ENCODE peak calls at places on chromosomes 12 and 14, in eight cellular contexts. G is sigmoid colon; J is right cardiac atrium; E is AG04450; U is Peyer's patch; Y is hepatocyte; R is effector memory CD4-positive, alpha-beta T cell; V is fibroblast of lung. T is an unnamed sample.

GRCh38 chr14:51650721-51651387 is 856 bp upstream of the FRMD6 start:
- DNase-seq in G (peak; percentile 73), J (peak; percentile 36), E (no peak), U (no peak), Y (peak; percentile 34), R (no peak), V (no peak), T (peak; percentile 50)

GRCh38 chr12:107448198-107448597 is 237.4 kb upstream of the PWP1 start:
- DNase-seq in G (no peak), J (no peak), E (no peak), U (no peak), Y (no peak), R (no peak), V (no peak), T (no peak)

GRCh38 chr12:22318122-22318737 is 16.3 kb downstream of the ST8SIA1 start:
- DNase-seq in G (no peak), J (no peak), E (no peak), U (no peak), Y (peak; percentile 22), R (no peak), V (no peak), T (no peak)

GRCh38 chr14:23406244-23406643 is 1.8 kb downstream of the MYH6 start:
- DNase-seq in G (no peak), J (no peak), E (no peak), U (no peak), Y (no peak), R (no peak), V (no peak), T (no peak)

GRCh38 chr14:104276435-104276834 is 138.0 kb downstream of the KIF26A start:
- DNase-seq in G (no peak), J (no peak), E (no peak), U (no peak), Y (no peak), R (no peak), V (no peak), T (no peak)

GRCh38 chr12:44960856-44961255 is 84.7 kb upstream of the NELL2 start:
- DNase-seq in G (no peak), J (no peak), E (no peak), U (no peak), Y (no peak), R (no peak), V (no peak), T (no peak)

GRCh38 chr14:103031956-103032355 is 25.4 kb downstream of the CDC42BPB start:
- DNase-seq in G (no peak), J (no peak), E (no peak), U (no peak), Y (peak; percentile 50), R (no peak), V (no peak), T (no peak)

GRCh38 chr12:18171571-18171970 is 81.6 kb upstream of the RERGL start:
- DNase-seq in G (no peak), J (no peak), E (no peak), U (no peak), Y (no peak), R (no peak), V (peak; percentile 63), T (no peak)

GRCh38 chr12:98456583-98457573 is 58.5 kb upstream of the TMPO start:
- DNase-seq in G (no peak), J (peak; percentile 59), E (no peak), U (no peak), Y (peak; percentile 79), R (no peak), V (peak; percentile 17), T (peak; percentile 37)

GRCh38 chr14:39109893-39110715 is 4.0 kb upstream of the GEMIN2 start:
- DNase-seq in G (no peak), J (no peak), E (no peak), U (no peak), Y (no peak), R (no peak), V (no peak), T (no peak)

GRCh38 chr12:11171953-11172675 is 1.1 kb downstream of the SMIM10L1 start:
- DNase-seq in G (no peak), J (no peak), E (no peak), U (no peak), Y (peak; percentile 29), R (no peak), V (peak; percentile 43), T (no peak)

GRCh38 chr12:49974231-49974675 is 1.5 kb downstream of the AQP6 start:
- DNase-seq in G (peak; percentile 93), J (peak; percentile 84), E (peak; percentile 30), U (no peak), Y (peak; percentile 80), R (no peak), V (peak; percentile 78), T (peak; percentile 68)

GRCh38 chr12:49987620-49988303 is 15.0 kb downstream of the AQP6 start:
- DNase-seq in G (peak; percentile 69), J (no peak), E (no peak), U (no peak), Y (no peak), R (no peak), V (no peak), T (no peak)

GRCh38 chr12:59500335-59500734 is 95.5 kb upstream of the SLC16A7 start:
- DNase-seq in G (no peak), J (no peak), E (no peak), U (no peak), Y (no peak), R (no peak), V (no peak), T (no peak)

GRCh38 chr12:98743362-98743953 is 98.4 kb downstream of the APAF1 start:
- DNase-seq in G (no peak), J (no peak), E (no peak), U (no peak), Y (no peak), R (no peak), V (no peak), T (no peak)

GRCh38 chr12:42741771-42742510 is 152.4 kb upstream of the PRICKLE1 start:
- DNase-seq in G (no peak), J (no peak), E (peak; percentile 48), U (no peak), Y (no peak), R (no peak), V (peak; percentile 75), T (no peak)

GRCh38 chr12:78918221-78918620 is 53.6 kb downstream of the SYT1 start:
- DNase-seq in G (no peak), J (no peak), E (no peak), U (no peak), Y (no peak), R (no peak), V (no peak), T (no peak)

GRCh38 chr12:59268295-59268809 is 327.5 kb upstream of the SLC16A7 start:
- DNase-seq in G (no peak), J (no peak), E (no peak), U (no peak), Y (no peak), R (no peak), V (no peak), T (no peak)

GRCh38 chr14:35416108-35416750 is 11.7 kb upstream of the NFKBIA start:
- DNase-seq in G (no peak), J (no peak), E (no peak), U (no peak), Y (no peak), R (peak; percentile 73), V (no peak), T (no peak)

GRCh38 chr12:55865327-55865726 is 22.6 kb upstream of the MMP19 start:
- DNase-seq in G (no peak), J (no peak), E (no peak), U (no peak), Y (no peak), R (no peak), V (no peak), T (no peak)
- H3K27ac ChIP-seq in G (no peak overlapping the region), J (no peak overlapping the region), E (no peak overlapping the region), U (no peak overlapping the region), Y (no peak overlapping the region), R (no peak overlapping the region), V (no peak overlapping the region), T (no peak overlapping the region)

DNA sequence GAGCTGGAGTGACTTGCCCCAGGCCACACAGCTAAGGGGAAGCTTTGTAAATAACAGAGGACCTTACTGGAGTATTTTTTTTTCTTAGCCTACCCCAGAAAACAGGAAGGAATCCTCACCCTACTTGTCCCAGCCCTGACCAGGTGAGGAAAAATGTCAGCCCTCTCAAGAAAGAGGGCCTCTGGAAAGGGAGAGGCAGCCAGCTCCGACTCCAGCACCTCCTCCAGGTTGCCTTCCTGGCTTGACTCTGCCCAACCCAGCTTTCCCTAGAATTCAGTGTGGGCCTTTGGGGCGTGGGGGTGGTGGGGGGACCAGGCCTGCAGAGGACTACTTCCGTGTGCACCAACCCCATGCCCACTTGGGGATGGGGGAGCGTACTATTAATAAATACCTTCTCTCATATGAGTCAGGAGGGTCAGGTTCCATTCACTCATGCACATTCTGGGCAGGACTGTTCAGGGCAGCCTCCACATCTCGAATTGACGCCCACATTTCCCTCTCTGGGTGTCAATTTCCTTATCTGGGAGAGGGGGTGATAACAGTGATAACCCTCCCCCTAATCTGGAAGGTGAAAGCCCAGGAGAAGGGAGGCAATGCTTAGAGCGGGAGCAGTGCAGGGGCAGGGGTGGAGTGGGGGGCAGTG is 5.2 kb downstream of the RHOF start:
- DNase-seq in G (no peak), J (no peak), E (no peak), U (no peak), Y (no peak), R (no peak), V (no peak), T (no peak)
- H3K27ac ChIP-seq in G (no peak overlapping the region), J (no peak overlapping the region), E (no peak overlapping the region), U (peak overlapping the region; percentile 97), Y (no peak overlapping the region), R (peak overlapping the region; percentile 99), V (no peak overlapping the region), T (no peak overlapping the region)

GRCh38 chr12:6279631-6280030 is 30.9 kb upstream of the PLEKHG6 start:
- DNase-seq in G (peak; percentile 63), J (no peak), E (no peak), U (no peak), Y (no peak), R (no peak), V (no peak), T (no peak)
- H3K27ac ChIP-seq in G (peak overlapping the region; percentile 93), J (no peak overlapping the region), E (peak overlapping the region; percentile 92), U (peak overlapping the region; percentile 9), Y (peak overlapping the region; percentile 50), R (no peak overlapping the region), V (peak overlapping the region; percentile 63), T (peak overlapping the region; percentile 36)

GRCh38 chr12:116373610-116374606 is 96.4 kb upstream of the MED13L start:
- DNase-seq in G (no peak), J (no peak), E (no peak), U (no peak), Y (no peak), R (no peak), V (no peak), T (no peak)
- H3K27ac ChIP-seq in G (no peak overlapping the region), J (no peak overlapping the region), E (no peak overlapping the region), U (no peak overlapping the region), Y (no peak overlapping the region), R (no peak overlapping the region), V (no peak overlapping the region), T (no peak overlapping the region)

DNA sequence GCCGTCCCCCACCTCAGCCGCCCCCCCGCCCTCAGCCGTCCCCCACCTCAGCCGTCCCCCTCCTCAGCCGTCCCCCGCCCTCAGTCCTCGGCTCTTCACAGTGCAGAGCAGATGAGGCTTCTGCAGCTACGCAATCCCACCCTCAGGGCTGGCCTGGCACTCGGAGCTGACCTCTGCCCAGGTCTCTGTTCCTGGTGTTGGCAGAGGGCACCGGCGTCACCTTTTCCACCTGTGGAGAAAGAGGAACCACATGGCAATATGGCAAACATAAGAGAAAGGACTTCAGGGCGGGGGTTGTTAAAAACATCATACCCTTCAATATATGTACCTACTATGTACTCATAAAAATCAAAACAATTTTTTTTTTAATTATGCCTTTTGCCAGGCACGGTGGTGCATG is 45.8 kb downstream of the MLXIP start:
- DNase-seq in G (peak; percentile 64), J (no peak), E (no peak), U (no peak), Y (no peak), R (no peak), V (no peak), T (no peak)
- H3K27ac ChIP-seq in G (peak overlapping the region; percentile 73), J (no peak overlapping the region), E (no peak overlapping the region), U (no peak overlapping the region), Y (no peak overlapping the region), R (no peak overlapping the region), V (no peak overlapping the region), T (no peak overlapping the region)

T was measured in ovary.